ENCODE peak calls at places on chromosome 10, in nine cellular contexts. G, Y, U, H, E, O, Q, K and S are unnamed samples.

GRCh38 chr10:7945025-7945424 is 109.5 kb upstream of the GATA3 start:
- DNase-seq in H (no peak), O (no peak), E (no peak), G (no peak), Q (no peak), Y (no peak), K (no peak), U (no peak), S (no peak)

GRCh38 chr10:5508161-5508604 is 8.8 kb upstream of the CALML5 start:
- DNase-seq in Y (no peak), O (no peak), U (no peak), G (no peak), H (no peak), K (no peak), Q (no peak), E (no peak), S (no peak)

GRCh38 chr10:43402176-43402575 is 6.8 kb downstream of the HNRNPF start:
- DNase-seq in G (no peak), H (no peak), U (no peak), Y (no peak), K (no peak), O (no peak), E (no peak), Q (no peak), S (no peak)

GRCh38 chr10:44925224-44925623 is 14.1 kb downstream of the TMEM72 start:
- DNase-seq in Y (no peak), H (peak), G (no peak), Q (peak), K (peak), U (no peak), E (no peak), O (no peak), S (no peak)

GRCh38 chr10:110522365-110522988 is 24.8 kb downstream of the DUSP5 start:
- DNase-seq in E (no peak), Q (no peak), U (no peak), Y (no peak), G (no peak), O (no peak), K (peak), H (no peak), S (no peak)

GRCh38 chr10:86349940-86350630 is 16.5 kb downstream of the GRID1 start:
- DNase-seq in O (no peak), G (no peak), U (no peak), K (no peak), Y (no peak), Q (no peak), H (no peak), E (no peak), S (no peak)

GRCh38 chr10:71887767-71888166 is 36.7 kb upstream of the PSAP start:
- DNase-seq in H (no peak), G (no peak), Q (no peak), E (no peak), U (no peak), O (no peak), K (peak), Y (no peak), S (no peak)

GRCh38 chr10:125062244-125063208 is 97.8 kb downstream of the CTBP2 start:
- DNase-seq in E (no peak), U (no peak), Y (no peak), H (peak), Q (peak), K (no peak), G (peak), O (no peak), S (no peak)

GRCh38 chr10:119919271-119919670 is 26.7 kb downstream of the SEC23IP start:
- DNase-seq in Q (no peak), H (no peak), Y (no peak), K (no peak), U (no peak), G (no peak), O (no peak), E (no peak), S (no peak)

GRCh38 chr10:4243651-4244050 is 458.6 kb upstream of the KLF6 start:
- DNase-seq in H (peak), O (peak), G (no peak), Q (no peak), Y (peak), U (no peak), K (no peak), E (no peak), S (no peak)

GRCh38 chr10:44922021-44922420 is 10.9 kb downstream of the TMEM72 start:
- DNase-seq in G (no peak), U (no peak), H (peak), K (no peak), O (no peak), E (no peak), Q (no peak), Y (no peak), S (no peak)

GRCh38 chr10:14416308-14416700 is 85.6 kb upstream of the FRMD4A start:
- DNase-seq in U (no peak), H (no peak), K (no peak), G (no peak), E (no peak), Q (no peak), Y (peak), O (no peak), S (no peak)

GRCh38 chr10:49164587-49165188 is 23.5 kb downstream of the TMEM273 start:
- DNase-seq in G (no peak), Q (peak), E (peak), U (no peak), H (no peak), Y (peak), K (peak), O (no peak), S (no peak)

GRCh38 chr10:16950686-16951681 is 133.8 kb upstream of the RSU1 start:
- DNase-seq in K (peak), O (peak), U (peak), H (no peak), G (peak), E (peak), Q (no peak), Y (peak), S (no peak)

GRCh38 chr10:131888186-131888604 is 12.6 kb upstream of the PPP2R2D start:
- DNase-seq in E (no peak), O (no peak), G (no peak), Y (peak), U (no peak), H (no peak), K (peak), Q (no peak), S (no peak)

GRCh38 chr10:4260483-4260882 is 475.5 kb upstream of the KLF6 start:
- DNase-seq in Q (no peak), K (no peak), E (no peak), Y (peak), U (no peak), O (no peak), G (no peak), H (no peak), S (no peak)